ENCODE peak calls at places on chromosome 1, in nine cellular contexts. Q is GM03348; R is retina; Z is left ventricle myocardium inferior; T is RPMI8226; F is activated CD4-positive, alpha-beta T cell treated with anti-CD3 and anti-CD28 coated beads for 1 hour; V is left cardiac atrium; Y is lung microvascular endothelial cell; H is left colon. P is an unnamed sample.

GRCh38 chr1:39441797-39442196 is 49.6 kb upstream of the BMP8A start:
- DNase-seq in R (no peak), Z (no peak), H (no peak), F (no peak), Y (no peak), T (no peak), Q (no peak), V (no peak), P (no peak)

GRCh38 chr1:216731562-216731961 is 8.3 kb upstream of the ESRRG start:
- DNase-seq in F (no peak), Q (no peak), H (no peak), Y (no peak), Z (no peak), V (no peak), R (no peak), T (no peak), P (no peak)

GRCh38 chr1:45322486-45323040 is 4.1 kb upstream of the HPDL start:
- DNase-seq in V (no peak), H (no peak), R (no peak), Y (no peak), Z (no peak), T (no peak), F (no peak), Q (peak), P (no peak)

GRCh38 chr1:243718893-243719292 is 131.2 kb downstream of the AKT3 start:
- DNase-seq in F (no peak), T (no peak), V (no peak), R (no peak), Q (peak), Z (no peak), Y (no peak), H (no peak), P (no peak)

GRCh38 chr1:154574715-154575114 is 7.1 kb downstream of the CHRNB2 start:
- DNase-seq in V (no peak), R (no peak), T (peak), H (no peak), Y (no peak), F (no peak), Q (no peak), Z (no peak), P (no peak)

GRCh38 chr1:53799141-53799540 is 39.0 kb downstream of the NDC1 start:
- DNase-seq in R (no peak), F (no peak), V (no peak), Z (no peak), Q (peak), H (no peak), T (no peak), Y (peak), P (no peak)

GRCh38 chr1:100847481-100847880 is 47.2 kb downstream of the EXTL2 start:
- DNase-seq in Q (peak), H (no peak), T (no peak), Z (no peak), Y (no peak), F (no peak), R (no peak), V (no peak), P (no peak)

GRCh38 chr1:200530551-200531261 is 89.8 kb downstream of the KIF14 start:
- DNase-seq in H (no peak), R (no peak), V (no peak), T (peak), F (peak), Y (no peak), Q (no peak), Z (no peak), P (no peak)